ENCODE peak calls at places on chromosome 11, in five cellular contexts. K is adipocyte, L is hepatic stellate cell, X is GM04504, Y is GM10248. V is an unnamed sample.

GRCh38 chr11:70080763-70081162 is 2.6 kb downstream of the ANO1 start:
- DNase-seq in K (no peak), L (peak; percentile 72), X (no peak), Y (no peak), V (no peak)

GRCh38 chr11:125069008-125069407 is 5.9 kb downstream of the SLC37A2 start:
- DNase-seq in K (no peak), L (no peak), X (no peak), Y (no peak), V (no peak)

GRCh38 chr11:112977620-112978212 is 16.5 kb downstream of the NCAM1 start:
- DNase-seq in K (peak; percentile 5), L (no peak), X (peak; percentile 50), Y (no peak), V (no peak)

GRCh38 chr11:123371506-123372297 is 58.4 kb upstream of the GRAMD1B start:
- DNase-seq in K (no peak), L (no peak), X (no peak), Y (no peak), V (no peak)

GRCh38 chr11:106415510-106415909 is 338.0 kb downstream of the AASDHPPT start:
- DNase-seq in K (no peak), L (no peak), X (no peak), Y (no peak), V (no peak)

GRCh38 chr11:117814766-117815261 is 9.7 kb downstream of the FXYD2 start:
- DNase-seq in K (no peak), L (no peak), X (no peak), Y (peak; percentile 73), V (no peak)

GRCh38 chr11:69380921-69381581 is 87.1 kb downstream of the MYEOV start:
- DNase-seq in K (no peak), L (no peak), X (no peak), Y (no peak), V (no peak)

GRCh38 chr11:117643606-117644300 is 153.3 kb downstream of the DSCAML1 start:
- DNase-seq in K (no peak), L (no peak), X (no peak), Y (no peak), V (no peak)

GRCh38 chr11:86047275-86047991 is 21.5 kb downstream of the PICALM start:
- DNase-seq in K (peak; percentile 77), L (no peak), X (peak; percentile 40), Y (no peak), V (no peak)

GRCh38 chr11:57735655-57736298 is 5.5 kb upstream of the SELENOH start:
- DNase-seq in K (no peak), L (no peak), X (no peak), Y (no peak), V (no peak)

GRCh38 chr11:44899959-44900358 is 50.7 kb downstream of the TP53I11 start:
- DNase-seq in K (peak; percentile 22), L (peak; percentile 68), X (no peak), Y (no peak), V (no peak)

GRCh38 chr11:128550967-128551522 is 36.3 kb downstream of the ETS1 start:
- DNase-seq in K (no peak), L (no peak), X (no peak), Y (no peak), V (no peak)

GRCh38 chr11:110952150-110952549 is 239.9 kb upstream of the ARHGAP20 start:
- DNase-seq in K (no peak), L (no peak), X (no peak), Y (no peak), V (no peak)

GRCh38 chr11:110797453-110797852 is 85.2 kb upstream of the ARHGAP20 start:
- DNase-seq in K (no peak), L (no peak), X (no peak), Y (peak; percentile 52), V (no peak)

GRCh38 chr11:74710291-74710938 is 20.8 kb downstream of the CHRDL2 start:
- DNase-seq in K (peak; percentile 61), L (no peak), X (no peak), Y (no peak), V (no peak)

GRCh38 chr11:65541093-65542010 is 16.5 kb downstream of the SCYL1 start:
- DNase-seq in K (no peak), L (no peak), X (no peak), Y (no peak), V (no peak)

GRCh38 chr11:36490026-36490806 is 19.9 kb downstream of the TRAF6 start:
- DNase-seq in K (no peak), L (no peak), X (no peak), Y (no peak), V (no peak)